ENCODE peak calls at places on chromosomes 6 and 20, in six cellular contexts. X, S, G, P, A and L are unnamed samples.

GRCh38 chr20:49245921-49246740 is 26.9 kb downstream of the DDX27 start:
- DNase-seq in X (no peak), S (peak; percentile 77), G (no peak), P (peak; percentile 62), A (peak; percentile 45), L (no peak)

GRCh38 chr6:136599324-136600011 is 49.2 kb upstream of the MAP7 start:
- DNase-seq in X (no peak), S (peak; percentile 56), G (no peak), P (no peak), A (peak; percentile 55), L (no peak)

GRCh38 chr6:54026652-54027400 is 84.4 kb upstream of the MLIP start:
- DNase-seq in X (no peak), S (no peak), G (no peak), P (no peak), A (no peak), L (no peak)

GRCh38 chr6:157550114-157550989 is 169.4 kb downstream of the ZDHHC14 start:
- DNase-seq in X (no peak), S (no peak), G (no peak), P (no peak), A (no peak), L (no peak)

GRCh38 chr6:17469006-17469972 is 75.9 kb downstream of the CAP2 start:
- DNase-seq in X (no peak), S (no peak), G (no peak), P (no peak), A (no peak), L (no peak)

GRCh38 chr6:134535831-134536230 is 217.9 kb upstream of the SGK1 start:
- DNase-seq in X (no peak), S (no peak), G (no peak), P (no peak), A (no peak), L (no peak)

GRCh38 chr6:29791786-29792122 is 35.9 kb upstream of the HLA-G start:
- DNase-seq in X (no peak), S (peak; percentile 6), G (no peak), P (no peak), A (peak; percentile 7), L (no peak)

GRCh38 chr6:131655387-131655786 is 18.3 kb downstream of the ENPP3 start:
- DNase-seq in X (no peak), S (no peak), G (no peak), P (no peak), A (no peak), L (no peak)

GRCh38 chr20:35635652-35636051 is 20.0 kb downstream of the SPAG4 start:
- DNase-seq in X (no peak), S (no peak), G (no peak), P (no peak), A (no peak), L (no peak)

GRCh38 chr6:12014027-12014872 is 2.1 kb downstream of the HIVEP1 start:
- DNase-seq in X (no peak), S (peak; percentile 4), G (no peak), P (no peak), A (no peak), L (no peak)

GRCh38 chr6:37287519-37288157 is 29.7 kb upstream of the TMEM217 start:
- DNase-seq in X (no peak), S (no peak), G (no peak), P (no peak), A (no peak), L (no peak)

GRCh38 chr20:58086763-58087566 is 141.5 kb downstream of the ANKRD60 start:
- DNase-seq in X (no peak), S (peak; percentile 68), G (no peak), P (peak; percentile 46), A (peak; percentile 16), L (peak; percentile 27)

GRCh38 chr6:38375341-38375740 is 264.4 kb downstream of the BTBD9 start:
- DNase-seq in X (no peak), S (no peak), G (no peak), P (no peak), A (no peak), L (no peak)

GRCh38 chr20:23050847-23051627 is 1.6 kb upstream of the THBD start:
- DNase-seq in X (no peak), S (peak; percentile 44), G (no peak), P (no peak), A (no peak), L (peak; percentile 83)